ENCODE peak calls at places on chromosomes 16 and 17, in six cellular contexts. One of them, this sample, is unnamed.

GRCh38 chr16:77759821-77760220 is 28.5 kb upstream of the VAT1L start:
- DNase-seq in AG09319: no peak
- DNase-seq in stimulated activated CD8-positive, alpha-beta memory T cell treated with anti-CD3 and anti-CD28 coated beads, Interleukin-12 subunit alpha, Interleukin-12 subunit beta, amount 100 ng/mL, for 4 hours: no peak
- DNase-seq in C1 segment of cervical spinal cord: no peak
- DNase-seq in tibial artery: no peak
- DNase-seq in ELR: no peak
- DNase-seq in this sample: no peak

GRCh38 chr16:86134802-86135461 is 236.0 kb downstream of the IRF8 start:
- DNase-seq in AG09319: no peak
- DNase-seq in tibial artery: no peak
- DNase-seq in ELR: no peak
- DNase-seq in C1 segment of cervical spinal cord: no peak
- DNase-seq in stimulated activated CD8-positive, alpha-beta memory T cell treated with anti-CD3 and anti-CD28 coated beads, Interleukin-12 subunit alpha, Interleukin-12 subunit beta, amount 100 ng/mL, for 4 hours: no peak
- DNase-seq in this sample: no peak

GRCh38 chr17:39400547-39401411 is 647 bp downstream of the FBXL20 start:
- DNase-seq in tibial artery: peak
- DNase-seq in stimulated activated CD8-positive, alpha-beta memory T cell treated with anti-CD3 and anti-CD28 coated beads, Interleukin-12 subunit alpha, Interleukin-12 subunit beta, amount 100 ng/mL, for 4 hours: no peak
- DNase-seq in AG09319: no peak
- DNase-seq in C1 segment of cervical spinal cord: no peak
- DNase-seq in ELR: peak
- DNase-seq in this sample: no peak

GRCh38 chr17:29613371-29613837 is 9.3 kb downstream of the CORO6 start:
- DNase-seq in ELR: peak
- DNase-seq in tibial artery: peak
- DNase-seq in C1 segment of cervical spinal cord: no peak
- DNase-seq in stimulated activated CD8-positive, alpha-beta memory T cell treated with anti-CD3 and anti-CD28 coated beads, Interleukin-12 subunit alpha, Interleukin-12 subunit beta, amount 100 ng/mL, for 4 hours: peak
- DNase-seq in AG09319: no peak
- DNase-seq in this sample: no peak

GRCh38 chr16:51971184-51971583 is 575.8 kb downstream of the TOX3 start:
- DNase-seq in tibial artery: no peak
- DNase-seq in C1 segment of cervical spinal cord: no peak
- DNase-seq in ELR: peak
- DNase-seq in stimulated activated CD8-positive, alpha-beta memory T cell treated with anti-CD3 and anti-CD28 coated beads, Interleukin-12 subunit alpha, Interleukin-12 subunit beta, amount 100 ng/mL, for 4 hours: no peak
- DNase-seq in AG09319: no peak
- DNase-seq in this sample: peak

GRCh38 chr16:75486666-75487313 is 8.5 kb downstream of the CHST6 start:
- DNase-seq in tibial artery: no peak
- DNase-seq in stimulated activated CD8-positive, alpha-beta memory T cell treated with anti-CD3 and anti-CD28 coated beads, Interleukin-12 subunit alpha, Interleukin-12 subunit beta, amount 100 ng/mL, for 4 hours: no peak
- DNase-seq in ELR: no peak
- DNase-seq in AG09319: no peak
- DNase-seq in C1 segment of cervical spinal cord: no peak
- DNase-seq in this sample: no peak

GRCh38 chr17:79133214-79133613 is 58.6 kb downstream of the ENGASE start:
- DNase-seq in AG09319: no peak
- DNase-seq in C1 segment of cervical spinal cord: no peak
- DNase-seq in ELR: no peak
- DNase-seq in stimulated activated CD8-positive, alpha-beta memory T cell treated with anti-CD3 and anti-CD28 coated beads, Interleukin-12 subunit alpha, Interleukin-12 subunit beta, amount 100 ng/mL, for 4 hours: no peak
- DNase-seq in tibial artery: no peak
- DNase-seq in this sample: no peak

GRCh38 chr16:1206786-1207185 is 18.3 kb downstream of the TPSG1 start:
- DNase-seq in tibial artery: no peak
- DNase-seq in C1 segment of cervical spinal cord: no peak
- DNase-seq in stimulated activated CD8-positive, alpha-beta memory T cell treated with anti-CD3 and anti-CD28 coated beads, Interleukin-12 subunit alpha, Interleukin-12 subunit beta, amount 100 ng/mL, for 4 hours: no peak
- DNase-seq in ELR: no peak
- DNase-seq in AG09319: no peak
- DNase-seq in this sample: no peak

GRCh38 chr16:56207421-56207820 is 16.1 kb downstream of the GNAO1 start:
- DNase-seq in AG09319: no peak
- DNase-seq in ELR: no peak
- DNase-seq in stimulated activated CD8-positive, alpha-beta memory T cell treated with anti-CD3 and anti-CD28 coated beads, Interleukin-12 subunit alpha, Interleukin-12 subunit beta, amount 100 ng/mL, for 4 hours: no peak
- DNase-seq in C1 segment of cervical spinal cord: no peak
- DNase-seq in tibial artery: no peak
- DNase-seq in this sample: no peak

GRCh38 chr17:42687707-42688275 is 5.5 kb downstream of the CNTNAP1 start:
- DNase-seq in stimulated activated CD8-positive, alpha-beta memory T cell treated with anti-CD3 and anti-CD28 coated beads, Interleukin-12 subunit alpha, Interleukin-12 subunit beta, amount 100 ng/mL, for 4 hours: no peak
- DNase-seq in AG09319: no peak
- DNase-seq in tibial artery: no peak
- DNase-seq in ELR: no peak
- DNase-seq in C1 segment of cervical spinal cord: no peak
- DNase-seq in this sample: no peak

GRCh38 chr17:8859029-8859803 is 8.3 kb downstream of the PIK3R6 start:
- DNase-seq in stimulated activated CD8-positive, alpha-beta memory T cell treated with anti-CD3 and anti-CD28 coated beads, Interleukin-12 subunit alpha, Interleukin-12 subunit beta, amount 100 ng/mL, for 4 hours: no peak
- DNase-seq in AG09319: no peak
- DNase-seq in C1 segment of cervical spinal cord: no peak
- DNase-seq in ELR: peak
- DNase-seq in tibial artery: peak
- DNase-seq in this sample: no peak

This sample was measured in HT1080.